ENCODE peak calls at places on chromosomes 11 and 22, in four cellular contexts. N is activated CD4-positive, alpha-beta memory T cell treated with anti-CD3 and anti-CD28 coated beads, Interleukin-2, amount 10 ng/mL, durations not matched to agents 7 days and 5 days; S is body of pancreas; O is RPMI7951. B is an unnamed sample.

GRCh38 chr22:20429254-20430100 is 8.1 kb downstream of the SCARF2 start:
- DNase-seq in N (peak; percentile 87), S (peak; percentile 56), O (no peak), B (no peak)

GRCh38 chr11:14362613-14363012 is 3.6 kb upstream of the RRAS2 start:
- DNase-seq in N (no peak), S (no peak), O (no peak), B (no peak)

GRCh38 chr11:6249822-6250555 is 9.6 kb upstream of the CCKBR start:
- DNase-seq in N (no peak), S (peak; percentile 90), O (peak; percentile 86), B (peak; percentile 81)

GRCh38 chr22:48444320-48445112 is 1383.2 kb downstream of the BRD1 start:
- DNase-seq in N (no peak), S (no peak), O (no peak), B (peak; percentile 15)

GRCh38 chr11:40241524-40242037 is 1217.9 kb downstream of the LRRC4C start:
- DNase-seq in N (no peak), S (no peak), O (no peak), B (no peak)

GRCh38 chr11:111733655-111734088 is 32.5 kb downstream of the PPP2R1B start:
- DNase-seq in N (no peak), S (no peak), O (peak; percentile 9), B (peak; percentile 13)

GRCh38 chr11:94909371-94909820 is 64.0 kb downstream of the CWC15 start:
- DNase-seq in N (no peak), S (no peak), O (peak; percentile 72), B (peak; percentile 78)

GRCh38 chr22:19665784-19666662 is 48.3 kb upstream of the SEPTIN5 start:
- DNase-seq in N (no peak), S (no peak), O (no peak), B (no peak)

GRCh38 chr11:105577645-105578044 is 32.2 kb upstream of the GRIA4 start:
- DNase-seq in N (no peak), S (no peak), O (no peak), B (peak; percentile 5)

GRCh38 chr11:122139595-122139866 is 23.5 kb upstream of the BLID start:
- DNase-seq in N (no peak), S (no peak), O (peak; percentile 57), B (peak; percentile 63)

GRCh38 chr22:29073618-29074275 is 912 bp downstream of the KREMEN1 start:
- DNase-seq in N (no peak), S (peak; percentile 47), O (peak; percentile 18), B (no peak)

GRCh38 chr11:27995082-27995481 is 112.9 kb downstream of the KIF18A start:
- DNase-seq in N (no peak), S (no peak), O (no peak), B (no peak)

GRCh38 chr22:30562391-30562790 is 12.1 kb downstream of the GAL3ST1 start:
- DNase-seq in N (no peak), S (no peak), O (no peak), B (peak; percentile 85)

GRCh38 chr22:45893516-45893915 is 83.4 kb downstream of the WNT7B start:
- DNase-seq in N (no peak), S (no peak), O (no peak), B (peak; percentile 60)

GRCh38 chr11:61949169-61950034 is 749 bp upstream of the BEST1 start:
- DNase-seq in N (no peak), S (peak; percentile 77), O (peak; percentile 81), B (peak; percentile 40)

GRCh38 chr11:12865871-12866595 is 143.1 kb upstream of the RASSF10 start:
- DNase-seq in N (no peak), S (no peak), O (no peak), B (no peak)

GRCh38 chr11:119641991-119642745 is 86.8 kb downstream of the NECTIN1 start:
- DNase-seq in N (no peak), S (peak; percentile 24), O (peak; percentile 17), B (no peak)

GRCh38 chr11:134398644-134399292 is 13.3 kb downstream of the B3GAT1 start:
- DNase-seq in N (no peak), S (no peak), O (no peak), B (no peak)

GRCh38 chr11:12997168-12997567 is 11.9 kb upstream of the RASSF10 start:
- DNase-seq in N (no peak), S (no peak), O (no peak), B (no peak)

GRCh38 chr11:10645212-10645795 is 48.3 kb downstream of the IRAG1 start:
- DNase-seq in N (no peak), S (no peak), O (no peak), B (no peak)

GRCh38 chr11:11913395-11913794 is 71.6 kb downstream of the USP47 start:
- DNase-seq in N (no peak), S (no peak), O (no peak), B (no peak)

GRCh38 chr22:39814899-39815298 is 78.7 kb downstream of the ENTHD1 start:
- DNase-seq in N (no peak), S (no peak), O (peak; percentile 11), B (peak; percentile 9)

GRCh38 chr11:129251067-129251466 is 58.9 kb upstream of the ARHGAP32 start:
- DNase-seq in N (no peak), S (no peak), O (peak; percentile 52), B (peak; percentile 57)

GRCh38 chr11:64001552-64002427 is 15.6 kb downstream of the OTUB1 start:
- DNase-seq in N (no peak), S (no peak), O (peak; percentile 29), B (peak; percentile 46)

GRCh38 chr11:130409618-130410388 is 18.6 kb downstream of the ADAMTS8 start:
- DNase-seq in N (no peak), S (no peak), O (peak; percentile 22), B (no peak)

GRCh38 chr22:17257578-17257977 is 38.3 kb upstream of the ADA2 start:
- DNase-seq in N (no peak), S (no peak), O (no peak), B (no peak)

GRCh38 chr11:100910808-100911207 is 218.8 kb downstream of the PGR start:
- DNase-seq in N (no peak), S (no peak), O (no peak), B (no peak)

GRCh38 chr11:58905716-58906547 is 33.4 kb upstream of the GLYATL1 start:
- DNase-seq in N (no peak), S (peak; percentile 50), O (peak; percentile 95), B (peak; percentile 94)

GRCh38 chr22:45818130-45819085 is 146.8 kb downstream of the ATXN10 start:
- DNase-seq in N (no peak), S (no peak), O (no peak), B (peak; percentile 22)

GRCh38 chr11:68031136-68031459 is 617 bp downstream of the NDUFS8 start:
- DNase-seq in N (no peak), S (no peak), O (no peak), B (no peak)

GRCh38 chr11:10303558-10304363 is 1.1 kb upstream of the ADM start:
- DNase-seq in N (no peak), S (peak; percentile 26), O (peak; percentile 68), B (peak; percentile 92)

GRCh38 chr11:2944953-2945756 is 15.9 kb upstream of the PHLDA2 start:
- DNase-seq in N (peak; percentile 62), S (peak; percentile 75), O (peak; percentile 77), B (peak; percentile 71)

GRCh38 chr22:48840112-48840949 is 987.3 kb downstream of the BRD1 start:
- DNase-seq in N (no peak), S (no peak), O (no peak), B (no peak)

GRCh38 chr11:46378296-46378695 is 3.2 kb upstream of the MDK start:
- DNase-seq in N (no peak), S (no peak), O (no peak), B (no peak)

GRCh38 chr11:20373568-20374209 is 10.2 kb downstream of the HTATIP2 start:
- DNase-seq in N (no peak), S (no peak), O (no peak), B (no peak)